ENCODE peak calls at places on chromosome 13, in seven cellular contexts. U is psoas muscle, N is transverse colon, Q is NB4, T is Peyer's patch, C is heart left ventricle, E is body of pancreas. I is an unnamed sample.

GRCh38 chr13:110699148-110700145 is 6.5 kb downstream of the CARS2 start:
- DNase-seq in N (no peak), Q (no peak), E (no peak), U (no peak), T (no peak), C (no peak), I (no peak)

GRCh38 chr13:40221460-40222201 is 444.8 kb downstream of the FOXO1 start:
- DNase-seq in E (no peak), T (peak; percentile 64), C (no peak), Q (peak; percentile 27), U (no peak), N (peak; percentile 28), I (peak; percentile 99)

GRCh38 chr13:100875392-100876043 is 200.9 kb upstream of the TMTC4 start:
- DNase-seq in Q (peak; percentile 14), N (no peak), C (no peak), T (no peak), E (no peak), U (no peak), I (peak; percentile 97)

GRCh38 chr13:75666646-75667351 is 30.7 kb downstream of the LMO7 start:
- DNase-seq in C (no peak), U (no peak), N (no peak), E (no peak), Q (no peak), T (no peak), I (peak; percentile 79)

GRCh38 chr13:44815507-44816074 is 173.7 kb downstream of the NUFIP1 start:
- DNase-seq in T (no peak), U (no peak), Q (peak; percentile 37), E (peak; percentile 27), N (no peak), C (no peak), I (peak; percentile 99)

GRCh38 chr13:97275265-97275664 is 53.1 kb downstream of the MBNL2 start:
- DNase-seq in E (no peak), Q (no peak), T (no peak), N (no peak), C (no peak), U (no peak), I (peak; percentile 91)

GRCh38 chr13:56561327-56561726 is 579.4 kb upstream of the PRR20A start:
- DNase-seq in T (no peak), N (no peak), Q (peak; percentile 10), U (no peak), C (no peak), E (no peak), I (no peak)

GRCh38 chr13:84571264-84571663 is 689.0 kb upstream of the SLITRK1 start:
- DNase-seq in E (no peak), N (no peak), C (no peak), Q (peak; percentile 2), T (no peak), U (no peak), I (no peak)

GRCh38 chr13:98581971-98582702 is 5.2 kb upstream of the STK24 start:
- DNase-seq in Q (no peak), E (no peak), U (no peak), N (no peak), T (no peak), C (no peak), I (peak; percentile 73)

GRCh38 chr13:85298387-85298924 is 500.8 kb downstream of the SLITRK6 start:
- DNase-seq in C (no peak), Q (no peak), N (no peak), U (no peak), T (no peak), E (no peak), I (no peak)

GRCh38 chr13:100528820-100529219 is 59.8 kb downstream of the GGACT start:
- DNase-seq in C (no peak), T (no peak), N (no peak), Q (no peak), E (no peak), U (no peak), I (no peak)

GRCh38 chr13:31161583-31162150 is at the start of gene HSPH1:
- DNase-seq in T (peak; percentile 97), U (peak; percentile 100), Q (peak; percentile 99), E (peak; percentile 99), N (peak; percentile 99), C (peak; percentile 100), I (peak; percentile 99)
- TF ChIP-seq CTCF in T (peak; percentile 6), U (peak; percentile 12), Q (no peak), E (peak; percentile 29), N (peak; percentile 34), C (peak; percentile 8), I (peak; percentile 14)

DNA sequence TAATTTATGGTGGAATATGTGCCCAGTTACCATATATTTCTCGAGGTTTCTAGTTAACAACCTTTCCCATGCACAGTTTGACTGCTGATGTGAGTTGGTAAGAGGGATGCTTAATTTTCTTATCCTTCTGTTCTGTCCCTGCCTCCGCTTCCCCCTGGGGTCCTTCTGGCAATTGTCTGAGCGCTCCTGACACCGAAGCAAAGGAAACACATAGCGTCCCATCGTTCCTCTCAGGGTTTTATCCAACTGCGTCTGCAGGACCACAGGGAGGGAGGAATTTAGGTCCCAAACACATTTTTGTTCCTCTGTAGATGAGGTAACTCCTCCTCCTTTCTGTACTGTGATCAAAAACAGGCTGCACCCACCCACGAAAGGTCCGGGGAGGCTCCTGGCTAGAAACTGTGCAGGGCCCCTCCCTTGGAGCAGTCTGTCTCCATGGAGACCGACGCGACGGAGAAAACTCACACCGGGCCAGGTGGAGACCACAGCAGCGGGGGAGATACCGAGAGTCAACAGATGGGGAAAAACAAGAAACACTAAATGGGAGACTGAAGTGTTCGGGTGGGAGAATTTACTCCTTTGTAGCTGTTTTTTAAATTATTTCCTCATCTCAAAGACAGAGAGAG is 191.9 kb upstream of the NBEA start:
- DNase-seq in N (peak; percentile 13), C (no peak), T (no peak), E (no peak), U (no peak), Q (no peak), I (peak; percentile 4)
- H3K4me3 ChIP-seq in N (peak overlapping the region; percentile 23), C (peak overlapping the region; percentile 40), T (peak overlapping the region; percentile 32), E (no peak overlapping the region), U (no peak overlapping the region), Q (no peak overlapping the region), I (peak overlapping the region; percentile 29)

DNA sequence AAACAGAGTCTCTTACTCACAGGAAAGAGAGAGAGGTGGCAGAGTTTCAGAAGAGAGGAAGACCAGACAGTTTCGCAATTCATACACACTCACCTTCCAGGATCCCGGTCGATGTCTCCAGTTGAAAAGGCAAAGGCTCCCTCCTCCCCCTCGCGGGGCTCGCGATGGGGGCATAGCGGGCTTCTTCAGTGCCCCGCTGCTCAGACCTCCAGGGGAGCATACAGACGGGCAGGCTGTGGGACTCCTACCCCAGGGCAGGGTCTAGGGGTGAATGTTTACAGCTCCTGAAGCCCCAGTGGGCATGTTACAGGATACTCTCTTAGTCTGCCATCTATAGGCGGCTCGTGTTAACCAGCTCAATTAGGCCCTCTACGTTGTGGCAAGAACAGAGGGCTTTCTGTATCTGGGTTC is 139.2 kb downstream of the SLITRK5 start:
- DNase-seq in E (no peak), C (no peak), U (no peak), N (no peak), T (no peak), Q (no peak), I (no peak)
- TF ChIP-seq CTCF in E (no peak), C (no peak), U (no peak), N (no peak), T (no peak), Q (no peak), I (no peak)

DNA sequence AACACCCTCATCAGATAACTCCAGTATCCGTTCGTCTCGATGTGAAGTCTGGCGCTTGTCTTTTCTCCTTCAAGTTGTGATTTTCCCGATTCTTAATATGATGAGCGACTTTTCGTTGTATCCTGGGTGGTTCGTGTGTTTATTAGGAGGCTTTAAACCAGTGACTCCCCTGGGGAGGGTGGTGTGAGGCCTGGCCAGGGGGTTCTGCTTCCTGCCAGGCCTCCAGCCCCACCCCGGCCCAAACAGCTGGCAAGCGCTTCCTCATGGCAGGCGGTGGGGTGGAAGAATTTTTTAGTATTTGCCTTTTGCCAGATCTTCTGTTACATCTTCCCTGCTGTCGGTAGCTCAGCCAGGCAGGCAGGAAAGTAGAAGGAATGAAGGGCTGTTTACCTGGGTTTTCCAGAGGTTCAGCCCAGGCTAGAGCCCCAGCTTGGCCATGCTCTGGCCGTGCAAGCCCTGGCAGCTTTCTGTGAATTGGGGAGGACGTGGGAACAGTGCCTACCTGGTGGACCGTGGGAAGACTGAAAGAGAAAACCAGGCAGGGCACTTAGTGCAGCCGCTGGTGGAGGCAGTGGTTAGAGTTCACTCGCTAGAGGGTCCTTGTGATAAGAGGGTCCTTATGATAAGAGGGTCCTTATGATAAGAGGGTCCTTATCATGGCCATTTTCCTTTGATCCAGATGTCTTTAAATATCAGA is 37.7 kb upstream of the DCUN1D2 start:
- DNase-seq in E (no peak), N (no peak), Q (peak; percentile 68), T (no peak), C (no peak), U (no peak), I (no peak)
- H3K4me3 ChIP-seq in E (no peak overlapping the region), N (no peak overlapping the region), Q (no peak overlapping the region), T (no peak overlapping the region), C (no peak overlapping the region), U (no peak overlapping the region), I (no peak overlapping the region)

DNA sequence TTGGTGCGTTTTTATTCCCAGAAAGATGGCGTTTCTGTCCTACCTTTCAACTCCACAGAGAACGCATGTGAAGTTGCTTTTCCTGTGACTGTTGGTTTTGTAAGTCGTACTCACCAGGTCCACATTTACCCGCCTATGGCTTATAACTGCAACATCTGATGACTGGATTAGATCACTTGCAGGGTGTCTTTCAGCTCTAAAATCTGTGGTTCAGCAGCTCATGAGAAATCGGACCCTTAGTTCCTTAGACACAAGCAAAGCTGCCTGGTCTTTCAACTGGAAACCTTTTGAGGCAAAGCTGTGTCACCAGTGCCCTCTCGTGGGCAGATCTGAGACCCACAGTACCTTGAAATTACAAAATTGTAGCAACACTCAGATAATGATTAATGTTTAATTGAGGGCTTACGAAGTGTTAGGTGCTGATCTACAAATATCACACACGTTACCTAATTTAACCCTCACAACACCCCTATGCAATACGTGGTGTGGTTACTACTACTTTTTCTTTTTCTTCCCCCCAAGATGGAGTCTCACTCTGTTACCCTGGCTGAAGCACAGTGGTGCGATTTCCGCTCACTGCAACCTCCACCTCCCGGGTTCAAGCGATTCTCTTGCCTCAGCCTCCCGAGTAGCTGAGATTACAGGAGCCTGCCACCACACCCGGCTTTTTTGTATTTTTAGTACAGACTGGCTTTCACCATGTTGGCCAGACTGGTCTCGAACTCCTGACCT is 65.4 kb downstream of the RUBCNL start:
- DNase-seq in Q (peak; percentile 88), U (peak; percentile 34), N (peak; percentile 49), E (peak; percentile 50), C (peak; percentile 55), T (peak; percentile 49), I (peak; percentile 80)
- TF ChIP-seq CTCF in Q (peak; percentile 71), U (peak; percentile 38), N (peak; percentile 47), E (peak; percentile 71), C (peak; percentile 74), T (peak; percentile 64), I (peak; percentile 93)

GRCh38 chr13:20415288-20415644 is 110.4 kb downstream of the CRYL1 start:
- DNase-seq in U (no peak), E (no peak), N (no peak), Q (no peak), T (no peak), C (no peak), I (no peak)
- H3K4me3 ChIP-seq in U (no peak overlapping the region), E (no peak overlapping the region), N (no peak overlapping the region), Q (no peak overlapping the region), T (no peak overlapping the region), C (no peak overlapping the region), I (no peak overlapping the region)

GRCh38 chr13:113393572-113394503 is 29.9 kb upstream of the GRTP1 start:
- DNase-seq in Q (peak; percentile 91), N (peak; percentile 83), E (peak; percentile 79), C (peak; percentile 89), T (peak; percentile 78), U (peak; percentile 88), I (peak; percentile 73)
- TF ChIP-seq CTCF in Q (peak; percentile 46), N (peak; percentile 78), E (peak; percentile 54), C (peak; percentile 66), T (peak; percentile 92), U (peak; percentile 92), I (peak; percentile 43)

GRCh38 chr13:48730971-48731658 is 77.4 kb downstream of the CYSLTR2 start:
- DNase-seq in N (no peak), Q (peak; percentile 14), T (no peak), U (no peak), E (no peak), C (no peak), I (peak; percentile 87)
- H3K4me3 ChIP-seq in N (no peak overlapping the region), Q (no peak overlapping the region), T (no peak overlapping the region), U (no peak overlapping the region), E (no peak overlapping the region), C (no peak overlapping the region), I (no peak overlapping the region)

I was measured in choroid plexus epithelial cell.